ENCODE peak calls at places on chromosome 7, in eight cellular contexts. G is A549, C is heart right ventricle, K is IMR-90, W is lung, B is fibroblast of lung, H is HCT116, O is ovary. I is an unnamed sample.

GRCh38 chr7:123682690-123683089 is 27.0 kb downstream of the LMOD2 start:
- DNase-seq in W (no peak), K (peak; percentile 77), O (no peak), B (peak; percentile 68), H (peak; percentile 23), C (no peak), G (peak; percentile 62), I (peak; percentile 4)

GRCh38 chr7:44561962-44562621 is 11.6 kb downstream of the DDX56 start:
- DNase-seq in H (no peak), W (no peak), O (no peak), K (peak; percentile 54), C (no peak), G (peak; percentile 81), B (peak; percentile 58), I (no peak)

GRCh38 chr7:30745251-30745650 is 6.7 kb upstream of the INMT start:
- DNase-seq in B (no peak), G (no peak), K (no peak), O (no peak), H (no peak), C (no peak), W (no peak), I (no peak)

GRCh38 chr7:87129836-87130235 is 22.4 kb upstream of the DMTF1 start:
- DNase-seq in K (no peak), H (no peak), B (no peak), G (no peak), C (no peak), O (no peak), W (no peak), I (no peak)

GRCh38 chr7:106779877-106780276 is 85.2 kb upstream of the PIK3CG start:
- DNase-seq in K (no peak), H (peak; percentile 59), B (no peak), W (no peak), G (peak; percentile 63), C (no peak), O (no peak), I (no peak)

GRCh38 chr7:24381919-24382505 is 98.0 kb downstream of the NPY start:
- DNase-seq in B (peak; percentile 20), C (no peak), G (peak; percentile 10), W (no peak), K (no peak), H (peak; percentile 10), O (no peak), I (no peak)

GRCh38 chr7:80231719-80232118 is 97.1 kb downstream of the GNAI1 start:
- DNase-seq in W (no peak), G (peak; percentile 13), H (no peak), B (peak; percentile 48), O (no peak), C (no peak), K (peak; percentile 79), I (no peak)

GRCh38 chr7:51071427-51071826 is 245.2 kb downstream of the COBL start:
- DNase-seq in K (no peak), C (no peak), B (no peak), H (no peak), O (no peak), W (no peak), G (no peak), I (no peak)

GRCh38 chr7:12436896-12437535 is 33.4 kb upstream of the VWDE start:
- DNase-seq in K (peak; percentile 68), H (no peak), C (no peak), O (no peak), W (no peak), G (peak; percentile 20), B (peak; percentile 65), I (no peak)

GRCh38 chr7:92615861-92616260 is 25.7 kb upstream of the FAM133B start:
- DNase-seq in C (no peak), W (no peak), H (no peak), K (no peak), O (no peak), B (no peak), G (no peak), I (no peak)

GRCh38 chr7:113796557-113796956 is 122.3 kb downstream of the PPP1R3A start:
- DNase-seq in G (no peak), K (peak; percentile 92), O (no peak), C (no peak), B (peak; percentile 92), H (no peak), W (no peak), I (no peak)

GRCh38 chr7:70384891-70385290 is 747.1 kb upstream of the GALNT17 start:
- DNase-seq in K (peak; percentile 11), C (no peak), O (no peak), B (peak; percentile 94), G (no peak), W (no peak), H (no peak), I (no peak)

GRCh38 chr7:76325092-76325491 is 22.6 kb downstream of the HSPB1 start:
- DNase-seq in G (no peak), W (no peak), O (peak; percentile 13), B (no peak), K (no peak), H (no peak), C (no peak), I (no peak)
- H3K4me1 ChIP-seq in G (peaks cover 44% of the 10 kb centered on the region), W (peaks cover 1% of the 10 kb centered on the region), O (peaks cover 4% of the 10 kb centered on the region), B (peaks cover 8% of the 10 kb centered on the region), K (peaks cover 8% of the 10 kb centered on the region), H (peaks cover 2% of the 10 kb centered on the region), C (peaks cover 68% of the 10 kb centered on the region), I (no peaks in the 10 kb centered on the region)

GRCh38 chr7:83837683-83838082 is 188.7 kb upstream of the SEMA3E start:
- DNase-seq in H (no peak), K (no peak), C (no peak), G (no peak), B (no peak), O (no peak), W (no peak), I (no peak)

GRCh38 chr7:83832009-83832408 is 183.1 kb upstream of the SEMA3E start:
- DNase-seq in G (no peak), K (no peak), H (no peak), B (no peak), C (no peak), O (no peak), W (no peak), I (no peak)

GRCh38 chr7:83836028-83836427 is 187.1 kb upstream of the SEMA3E start:
- DNase-seq in K (no peak), W (no peak), O (no peak), G (no peak), C (no peak), B (no peak), H (no peak), I (no peak)

DNA sequence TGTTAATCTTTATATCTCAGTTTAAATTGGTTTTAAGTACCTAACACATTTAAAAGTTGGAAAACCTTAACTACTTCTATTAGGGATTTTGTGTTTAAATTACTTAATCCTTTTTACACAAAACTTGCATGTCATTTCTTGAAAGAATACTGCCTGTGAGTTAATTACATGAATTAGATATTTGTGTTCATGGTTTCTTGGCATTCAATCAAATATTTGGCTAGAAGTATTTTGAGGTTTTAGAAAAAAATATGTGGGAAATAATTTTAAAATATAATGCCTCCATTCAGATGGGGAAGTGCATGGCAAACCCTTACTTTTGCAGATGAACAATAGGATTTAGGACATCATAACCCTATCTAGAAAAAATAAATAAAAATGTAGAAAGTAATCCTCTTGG is 186.5 kb upstream of the SEMA3E start:
- DNase-seq in H (no peak), G (no peak), C (no peak), K (no peak), O (no peak), W (no peak), B (peak; percentile 29), I (no peak)
- H3K4me3 ChIP-seq in H (no peak overlapping the region), G (no peak overlapping the region), C (no peak overlapping the region), K (no peak overlapping the region), O (no peak overlapping the region), W (no peak overlapping the region), B (no peak overlapping the region), I (no peak overlapping the region)

DNA sequence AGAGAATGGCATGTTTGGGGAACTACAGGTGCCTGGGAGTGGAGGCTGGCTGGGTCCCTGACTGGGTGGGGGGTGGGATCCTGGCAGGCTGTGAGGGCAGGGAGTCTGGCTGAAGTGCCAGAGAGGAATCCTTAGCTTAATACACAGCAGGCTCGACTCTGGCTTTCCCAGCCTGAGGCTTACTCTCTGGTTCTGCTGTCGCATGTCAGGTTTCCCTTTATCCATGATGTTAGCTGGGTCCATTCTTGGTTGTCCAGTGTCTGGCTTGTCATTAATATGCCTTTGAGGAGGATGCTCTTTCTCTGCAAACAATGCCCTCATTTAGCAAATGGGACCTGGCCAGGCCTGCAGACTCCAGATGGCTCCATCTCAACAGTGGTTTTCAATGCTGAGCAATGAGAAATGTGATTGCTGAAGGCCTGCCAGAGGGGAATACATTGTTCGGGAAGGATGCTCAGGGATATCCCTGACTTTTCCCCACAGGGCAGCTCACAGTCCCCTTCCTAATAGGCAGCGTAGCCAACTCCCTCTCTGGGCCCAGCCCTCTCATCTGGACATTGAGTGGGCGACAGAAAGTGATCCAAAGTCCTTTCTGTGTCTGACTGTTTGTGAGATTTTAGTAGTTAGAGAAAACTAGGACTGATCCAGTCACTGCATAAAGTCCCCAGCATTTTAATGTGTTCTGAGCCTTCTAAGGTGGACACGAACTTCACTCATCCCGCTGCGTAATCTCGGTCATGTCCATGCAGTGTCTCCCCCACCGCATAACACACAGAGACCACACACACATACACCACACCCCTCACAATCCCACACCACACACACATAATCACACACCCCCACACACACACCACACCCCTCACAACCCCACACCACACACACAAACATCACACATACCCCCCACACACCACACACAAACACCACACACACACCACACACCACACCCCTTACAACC is 124.9 kb downstream of the ANLN start:
- DNase-seq in B (no peak), C (no peak), O (no peak), G (no peak), H (no peak), K (no peak), W (no peak), I (no peak)
- H3K27ac ChIP-seq in B (no peak overlapping the region), C (no peak overlapping the region), O (no peak overlapping the region), G (no peak overlapping the region), H (no peak overlapping the region), K (no peak overlapping the region), W (no peak overlapping the region), I (no peak overlapping the region)

GRCh38 chr7:100544386-100544785 is 5.4 kb downstream of the AGFG2 start:
- DNase-seq in B (no peak), G (no peak), W (no peak), C (no peak), K (no peak), H (no peak), O (no peak), I (no peak)

GRCh38 chr7:100545636-100546128 is 6.7 kb downstream of the AGFG2 start:
- DNase-seq in W (no peak), G (peak; percentile 91), H (peak; percentile 81), C (peak; percentile 40), O (peak; percentile 73), K (peak; percentile 86), B (peak; percentile 91), I (no peak)

GRCh38 chr7:100546129-100546867 is 7.3 kb downstream of the AGFG2 start:
- DNase-seq in G (peak; percentile 84), K (no peak), H (no peak), O (no peak), B (peak; percentile 8), C (no peak), W (no peak), I (no peak)

GRCh38 chr7:100544949-100545635 is 6.1 kb downstream of the AGFG2 start:
- DNase-seq in B (no peak), K (peak; percentile 26), H (no peak), C (no peak), O (no peak), G (no peak), W (no peak), I (no peak)

DNA sequence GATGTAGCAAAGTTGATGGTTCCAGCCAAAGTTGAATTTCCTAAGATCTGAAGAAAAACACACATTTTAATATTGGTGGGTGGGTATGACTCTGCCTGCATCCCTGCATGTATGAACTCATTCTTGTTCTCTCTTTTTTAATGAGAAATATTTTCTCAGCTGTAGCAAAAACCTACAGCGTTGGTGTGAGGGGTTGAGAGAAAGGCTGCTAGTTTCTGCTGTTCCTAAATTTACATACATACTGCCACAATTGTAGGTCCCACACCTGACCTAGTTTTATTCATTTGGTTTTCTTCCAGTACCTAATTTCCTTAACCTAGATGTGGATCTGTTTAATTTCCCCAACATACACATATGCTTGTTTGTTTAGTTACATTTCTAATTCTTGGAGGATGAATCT is 4.6 kb downstream of the AGFG2 start:
- DNase-seq in H (no peak), B (no peak), W (no peak), G (no peak), K (no peak), C (no peak), O (no peak), I (no peak)
- H3K4me1 ChIP-seq in H (peaks cover 67% of the 10 kb centered on the region), B (peaks cover 22% of the 10 kb centered on the region), W (peaks cover 19% of the 10 kb centered on the region), G (peaks cover 82% of the 10 kb centered on the region), K (peaks cover 29% of the 10 kb centered on the region), C (peaks cover 65% of the 10 kb centered on the region), O (peaks cover 47% of the 10 kb centered on the region), I (peaks cover 77% of the 10 kb centered on the region)

I was measured in naive thymus-derived CD4-positive, alpha-beta T cell.